ENCODE peak calls at places on chromosomes 5 and 9, in nine cellular contexts. Q is lower lobe of right lung; V is T follicular helper cell; U is HFFc6; W is NCI-H1694; R is endothelial cell; O is BJ; F is T-helper 2 cell; C is effector memory CD8-positive, alpha-beta T cell. M is an unnamed sample.
A peak's percentile ranks its signal among the peaks of the same experiment; 100 is the strongest.

GRCh38 chr9:17481565-17481964 is 97.3 kb upstream of the SH3GL2 start:
- DNase-seq in Q (no peak), V (no peak), U (no peak), W (no peak), R (no peak), O (no peak), F (no peak), C (no peak), M (peak; percentile 9)

GRCh38 chr9:110156902-110157301 is 51.1 kb downstream of the C9orf152 start:
- DNase-seq in Q (no peak), V (no peak), U (peak; percentile 76), W (no peak), R (no peak), O (peak; percentile 59), F (no peak), C (peak; percentile 27), M (no peak)

GRCh38 chr5:72085319-72085718 is 22.0 kb upstream of the MAP1B start:
- DNase-seq in Q (no peak), V (no peak), U (no peak), W (no peak), R (no peak), O (no peak), F (no peak), C (no peak), M (no peak)

GRCh38 chr9:16207161-16207560 is 654.3 kb downstream of the CCDC171 start:
- DNase-seq in Q (no peak), V (no peak), U (no peak), W (peak; percentile 12), R (peak; percentile 64), O (no peak), F (no peak), C (no peak), M (peak; percentile 51)

GRCh38 chr5:168118042-168118668 is 173.3 kb upstream of the WWC1 start:
- DNase-seq in Q (no peak), V (no peak), U (no peak), W (no peak), R (no peak), O (no peak), F (no peak), C (no peak), M (no peak)

GRCh38 chr5:170614071-170614490 is 110.3 kb downstream of the KCNIP1 start:
- DNase-seq in Q (no peak), V (no peak), U (no peak), W (peak; percentile 83), R (no peak), O (no peak), F (no peak), C (no peak), M (no peak)

GRCh38 chr5:83991566-83992224 is 271.0 kb upstream of the HAPLN1 start:
- DNase-seq in Q (no peak), V (no peak), U (no peak), W (no peak), R (no peak), O (no peak), F (no peak), C (no peak), M (peak; percentile 17)

GRCh38 chr5:69493235-69493925 is 790 bp downstream of the OCLN start:
- DNase-seq in Q (peak; percentile 73), V (no peak), U (no peak), W (no peak), R (peak; percentile 38), O (no peak), F (no peak), C (no peak), M (peak; percentile 77)

GRCh38 chr9:133394687-133395271 is 18.6 kb downstream of the STKLD1 start:
- DNase-seq in Q (no peak), V (no peak), U (no peak), W (no peak), R (no peak), O (no peak), F (no peak), C (no peak), M (no peak)

GRCh38 chr9:32431940-32432555 is 47.6 kb downstream of the ACO1 start:
- DNase-seq in Q (no peak), V (peak; percentile 7), U (peak; percentile 42), W (no peak), R (peak; percentile 57), O (no peak), F (peak; percentile 9), C (peak; percentile 7), M (peak; percentile 21)

GRCh38 chr9:116891438-116891837 is 204.3 kb downstream of the TRIM32 start:
- DNase-seq in Q (no peak), V (no peak), U (no peak), W (no peak), R (no peak), O (no peak), F (no peak), C (no peak), M (peak; percentile 43)

GRCh38 chr5:157479166-157479565 is 19.2 kb downstream of the NIPAL4 start:
- DNase-seq in Q (no peak), V (no peak), U (no peak), W (no peak), R (no peak), O (no peak), F (no peak), C (no peak), M (peak; percentile 49)

GRCh38 chr9:116191757-116192415 is 38.3 kb downstream of the PAPPA start:
- DNase-seq in Q (no peak), V (no peak), U (no peak), W (no peak), R (no peak), O (no peak), F (no peak), C (no peak), M (peak; percentile 39)

GRCh38 chr5:175734016-175734415 is 76.1 kb downstream of the HRH2 start:
- DNase-seq in Q (no peak), V (no peak), U (no peak), W (no peak), R (no peak), O (no peak), F (no peak), C (no peak), M (no peak)

GRCh38 chr5:40410939-40411635 is 268.6 kb upstream of the PTGER4 start:
- DNase-seq in Q (no peak), V (no peak), U (no peak), W (no peak), R (no peak), O (no peak), F (no peak), C (no peak), M (no peak)

GRCh38 chr5:55191165-55191564 is 18.2 kb upstream of the CDC20B start:
- DNase-seq in Q (no peak), V (no peak), U (no peak), W (no peak), R (no peak), O (no peak), F (no peak), C (no peak), M (no peak)

GRCh38 chr9:127053908-127054307 is 68.5 kb downstream of the ANGPTL2 start:
- DNase-seq in Q (no peak), V (no peak), U (no peak), W (no peak), R (no peak), O (no peak), F (no peak), C (no peak), M (no peak)

GRCh38 chr5:51651889-51652288 is 268.6 kb downstream of the ISL1 start:
- DNase-seq in Q (no peak), V (no peak), U (peak; percentile 64), W (no peak), R (no peak), O (peak; percentile 29), F (no peak), C (no peak), M (peak; percentile 81)

GRCh38 chr9:1490341-1491115 is 440.4 kb downstream of the DMRT2 start:
- DNase-seq in Q (no peak), V (no peak), U (peak; percentile 3), W (no peak), R (no peak), O (no peak), F (no peak), C (no peak), M (no peak)

GRCh38 chr5:138649316-138649720 is 74.1 kb upstream of the HSPA9 start:
- DNase-seq in Q (no peak), V (no peak), U (no peak), W (no peak), R (no peak), O (no peak), F (no peak), C (no peak), M (no peak)

GRCh38 chr5:9954869-9955268 is 294.8 kb downstream of the ATPSCKMT start:
- DNase-seq in Q (no peak), V (no peak), U (no peak), W (no peak), R (no peak), O (no peak), F (no peak), C (no peak), M (no peak)

GRCh38 chr5:170159101-170159698 is 53.5 kb downstream of the FOXI1 start:
- DNase-seq in Q (no peak), V (no peak), U (peak; percentile 82), W (no peak), R (no peak), O (no peak), F (no peak), C (no peak), M (peak; percentile 93)

GRCh38 chr5:157280511-157280910 is 14.6 kb downstream of the CYFIP2 start:
- DNase-seq in Q (no peak), V (no peak), U (no peak), W (no peak), R (no peak), O (no peak), F (no peak), C (no peak), M (no peak)

GRCh38 chr9:121285835-121286687 is 18.1 kb downstream of the GSN start:
- DNase-seq in Q (peak; percentile 67), V (no peak), U (peak; percentile 80), W (no peak), R (no peak), O (no peak), F (no peak), C (no peak), M (peak; percentile 75)

GRCh38 chr5:68710514-68710913 is 383.3 kb upstream of the SLC30A5 start:
- DNase-seq in Q (no peak), V (no peak), U (no peak), W (no peak), R (no peak), O (no peak), F (no peak), C (no peak), M (no peak)

M was measured in kidney tubule cell.